ENCODE peak calls at places on chromosome 1, in five cellular contexts. One of them, this sample, is unnamed.

GRCh38 chr1:193769609-193770008 is 583.2 kb upstream of the B3GALT2 start:
- DNase-seq in GM23338: no peak
- DNase-seq in NCI-H2081: peak; percentile 11
- DNase-seq in stimulated activated CD4-positive, alpha-beta T cell treated with anti-CD3 and anti-CD28 coated beads, TNF-alpha, amount 100 ng/mL, for 4 hours: no peak
- DNase-seq in HTR-8/SVneo: no peak
- DNase-seq in this sample: no peak

GRCh38 chr1:203792491-203792890 is 2.9 kb upstream of the ZBED6 start:
- DNase-seq in GM23338: no peak
- DNase-seq in NCI-H2081: no peak
- DNase-seq in stimulated activated CD4-positive, alpha-beta T cell treated with anti-CD3 and anti-CD28 coated beads, TNF-alpha, amount 100 ng/mL, for 4 hours: no peak
- DNase-seq in HTR-8/SVneo: no peak
- DNase-seq in this sample: no peak

GRCh38 chr1:208919371-208919770 is 664.1 kb upstream of the CAMK1G start:
- DNase-seq in GM23338: no peak
- DNase-seq in NCI-H2081: no peak
- DNase-seq in stimulated activated CD4-positive, alpha-beta T cell treated with anti-CD3 and anti-CD28 coated beads, TNF-alpha, amount 100 ng/mL, for 4 hours: no peak
- DNase-seq in HTR-8/SVneo: peak; percentile 58
- DNase-seq in this sample: no peak

GRCh38 chr1:119372493-119373086 is 4.0 kb downstream of the HAO2 start:
- DNase-seq in GM23338: peak; percentile 90
- DNase-seq in NCI-H2081: peak; percentile 2
- DNase-seq in stimulated activated CD4-positive, alpha-beta T cell treated with anti-CD3 and anti-CD28 coated beads, TNF-alpha, amount 100 ng/mL, for 4 hours: no peak
- DNase-seq in HTR-8/SVneo: peak; percentile 5
- DNase-seq in this sample: no peak

GRCh38 chr1:26789953-26790352 is 2.2 kb downstream of the PIGV start:
- DNase-seq in GM23338: no peak
- DNase-seq in NCI-H2081: no peak
- DNase-seq in stimulated activated CD4-positive, alpha-beta T cell treated with anti-CD3 and anti-CD28 coated beads, TNF-alpha, amount 100 ng/mL, for 4 hours: no peak
- DNase-seq in HTR-8/SVneo: no peak
- DNase-seq in this sample: no peak

GRCh38 chr1:41773144-41773571 is 145.6 kb downstream of the HIVEP3 start:
- DNase-seq in GM23338: no peak
- DNase-seq in NCI-H2081: no peak
- DNase-seq in stimulated activated CD4-positive, alpha-beta T cell treated with anti-CD3 and anti-CD28 coated beads, TNF-alpha, amount 100 ng/mL, for 4 hours: no peak
- DNase-seq in HTR-8/SVneo: no peak
- DNase-seq in this sample: no peak

GRCh38 chr1:67242016-67242415 is 65.7 kb upstream of the IL12RB2 start:
- DNase-seq in GM23338: no peak
- DNase-seq in NCI-H2081: no peak
- DNase-seq in stimulated activated CD4-positive, alpha-beta T cell treated with anti-CD3 and anti-CD28 coated beads, TNF-alpha, amount 100 ng/mL, for 4 hours: no peak
- DNase-seq in HTR-8/SVneo: no peak
- DNase-seq in this sample: no peak

GRCh38 chr1:204826970-204827369 is 43.7 kb upstream of the NFASC start:
- DNase-seq in GM23338: peak; percentile 91
- DNase-seq in NCI-H2081: no peak
- DNase-seq in stimulated activated CD4-positive, alpha-beta T cell treated with anti-CD3 and anti-CD28 coated beads, TNF-alpha, amount 100 ng/mL, for 4 hours: no peak
- DNase-seq in HTR-8/SVneo: no peak
- DNase-seq in this sample: no peak